ENCODE peak calls at places on chromosome 1, in four cellular contexts. G is prostate gland; D is CD8-positive, alpha-beta T cell; M is IMR-90. Z is an unnamed sample.

GRCh38 chr1:161721738-161722343 is 497 bp downstream of the FCRLB start:
- DNase-seq in D (no peak), M (peak; percentile 92), G (no peak), Z (no peak)

GRCh38 chr1:230382060-230382491 is 44.1 kb downstream of the PGBD5 start:
- DNase-seq in D (no peak), G (no peak), M (no peak), Z (no peak)

GRCh38 chr1:114462341-114462740 is 48.7 kb downstream of the TRIM33 start:
- DNase-seq in M (peak; percentile 21), D (no peak), G (no peak), Z (no peak)

GRCh38 chr1:30201015-30201414 is 522.4 kb downstream of the MATN1 start:
- DNase-seq in G (no peak), M (no peak), D (no peak), Z (no peak)

GRCh38 chr1:212060632-212061472 is 25.3 kb downstream of the DTL start:
- DNase-seq in D (no peak), M (no peak), G (no peak), Z (no peak)

GRCh38 chr1:114153051-114153620 is 533 bp downstream of the SYT6 start:
- DNase-seq in M (no peak), G (no peak), D (no peak), Z (no peak)

GRCh38 chr1:162663086-162663485 is 30.8 kb downstream of the DDR2 start:
- DNase-seq in M (peak; percentile 36), G (no peak), D (no peak), Z (no peak)

GRCh38 chr1:53604291-53604919 is 134.6 kb downstream of the GLIS1 start:
- DNase-seq in M (no peak), G (no peak), D (no peak), Z (no peak)

GRCh38 chr1:21262282-21263051 is 27.8 kb downstream of the ECE1 start:
- DNase-seq in D (no peak), M (peak; percentile 95), G (peak; percentile 33), Z (no peak)

GRCh38 chr1:30520461-30520860 is 202.9 kb downstream of the MATN1 start:
- DNase-seq in G (no peak), D (no peak), M (no peak), Z (no peak)

GRCh38 chr1:110207831-110208230 is 2.3 kb upstream of the KCNC4 start:
- DNase-seq in D (peak; percentile 83), M (peak; percentile 38), G (peak; percentile 54), Z (peak; percentile 61)

GRCh38 chr1:89972024-89972423 is 22.9 kb upstream of the ZNF326 start:
- DNase-seq in D (no peak), M (no peak), G (no peak), Z (no peak)

GRCh38 chr1:57474097-57474750 is 50.4 kb upstream of the DAB1 start:
- DNase-seq in M (peak; percentile 68), D (no peak), G (no peak), Z (no peak)

GRCh38 chr1:28718601-28719331 is 18.0 kb upstream of the YTHDF2 start:
- DNase-seq in G (no peak), D (no peak), M (peak; percentile 67), Z (no peak)

GRCh38 chr1:223341111-223341510 is 22.9 kb downstream of the SUSD4 start:
- DNase-seq in G (no peak), D (no peak), M (peak; percentile 56), Z (no peak)

GRCh38 chr1:156602557-156602993 is 1.3 kb upstream of the GPATCH4 start:
- DNase-seq in M (no peak), D (no peak), G (peak; percentile 40), Z (no peak)

GRCh38 chr1:234863596-234863995 is 253.6 kb upstream of the IRF2BP2 start:
- DNase-seq in M (peak; percentile 82), G (peak; percentile 31), D (no peak), Z (no peak)

GRCh38 chr1:24415910-24416665 is 486 bp downstream of the NIPAL3 start:
- DNase-seq in D (no peak), M (peak; percentile 28), G (peak; percentile 34), Z (peak; percentile 23)

GRCh38 chr1:42933060-42933586 is 25.5 kb downstream of the SLC2A1 start:
- DNase-seq in G (no peak), D (no peak), M (no peak), Z (no peak)

GRCh38 chr1:240967070-240967724 is 355.2 kb upstream of the GREM2 start:
- DNase-seq in M (peak; percentile 0), D (no peak), G (no peak), Z (no peak)

GRCh38 chr1:72284398-72285073 is 2.2 kb upstream of the NEGR1 start:
- DNase-seq in G (peak; percentile 17), M (peak; percentile 96), D (no peak), Z (peak; percentile 14)

GRCh38 chr1:54480201-54480848 is 67.7 kb upstream of the ACOT11 start:
- DNase-seq in D (no peak), M (no peak), G (no peak), Z (no peak)

GRCh38 chr1:231107186-231107585 is 54.7 kb upstream of the TRIM67 start:
- DNase-seq in D (no peak), M (no peak), G (no peak), Z (no peak)

GRCh38 chr1:3869751-3870301 is 12.6 kb downstream of the DFFB start:
- DNase-seq in D (no peak), G (no peak), M (no peak), Z (no peak)

GRCh38 chr1:194227157-194227556 is 1040.7 kb upstream of the B3GALT2 start:
- DNase-seq in G (no peak), M (peak; percentile 1), D (no peak), Z (no peak)

GRCh38 chr1:8155528-8156186 is 129.5 kb upstream of the ERRFI1 start:
- DNase-seq in G (peak; percentile 27), M (peak; percentile 31), D (no peak), Z (no peak)

GRCh38 chr1:237851209-237851845 is 39.4 kb downstream of the ZP4 start:
- DNase-seq in M (peak; percentile 35), D (no peak), G (no peak), Z (peak; percentile 7)

GRCh38 chr1:110120960-110121561 is 8.8 kb downstream of the UBL4B start:
- DNase-seq in M (no peak), D (no peak), G (no peak), Z (no peak)

GRCh38 chr1:22592051-22592450 is 28.8 kb downstream of the EPHA8 start:
- DNase-seq in M (no peak), D (no peak), G (no peak), Z (no peak)

GRCh38 chr1:176559474-176560390 is 96.8 kb downstream of the PAPPA2 start:
- DNase-seq in M (peak; percentile 53), G (peak; percentile 38), D (no peak), Z (no peak)

GRCh38 chr1:58815069-58815679 is 31.3 kb upstream of the JUN start:
- DNase-seq in M (peak; percentile 97), G (peak; percentile 83), D (peak; percentile 52), Z (peak; percentile 44)

GRCh38 chr1:7069888-7070287 is 284.6 kb downstream of the CAMTA1 start:
- DNase-seq in G (no peak), D (no peak), M (no peak), Z (no peak)

GRCh38 chr1:204791453-204792366 is 79.0 kb upstream of the NFASC start:
- DNase-seq in G (peak; percentile 50), M (peak; percentile 35), D (peak; percentile 86), Z (peak; percentile 53)

GRCh38 chr1:225519166-225519863 is 91.5 kb upstream of the LBR start:
- DNase-seq in M (peak; percentile 28), G (no peak), D (no peak), Z (no peak)

GRCh38 chr1:179031855-179032513 is 6.3 kb downstream of the FAM20B start:
- DNase-seq in D (no peak), M (peak; percentile 49), G (no peak), Z (no peak)
- H3K4me1 ChIP-seq in D (peaks cover 42% of the 10 kb centered on the region), M (peaks cover 16% of the 10 kb centered on the region), G (peaks cover 7% of the 10 kb centered on the region), Z (peaks cover 32% of the 10 kb centered on the region)

GRCh38 chr1:17539202-17539525 is 334 bp upstream of the ARHGEF10L start:
- DNase-seq in M (no peak), G (no peak), D (no peak), Z (no peak)
- H3K4me3 ChIP-seq in M (peak overlapping the region; percentile 79), G (peak overlapping the region; percentile 31), D (no peak overlapping the region), Z (no peak overlapping the region)

GRCh38 chr1:184610872-184611614 is 143.6 kb downstream of the EDEM3 start:
- DNase-seq in G (no peak), D (no peak), M (no peak), Z (no peak)
- H3K27ac ChIP-seq in G (peak overlapping the region; percentile 78), D (no peak overlapping the region), M (no peak overlapping the region), Z (no peak overlapping the region)

GRCh38 chr1:40692429-40692905 is 963 bp downstream of the NFYC start:
- DNase-seq in D (no peak), G (peak; percentile 12), M (peak; percentile 25), Z (no peak)
- H3K4me1 ChIP-seq in D (peaks cover 25% of the 10 kb centered on the region), G (peaks cover 8% of the 10 kb centered on the region), M (no peaks in the 10 kb centered on the region), Z (peaks cover 53% of the 10 kb centered on the region)

GRCh38 chr1:160640359-160641123 is 6.3 kb downstream of the SLAMF1 start:
- DNase-seq in G (no peak), M (no peak), D (no peak), Z (peak; percentile 50)

GRCh38 chr1:160638926-160639325 is 7.9 kb downstream of the SLAMF1 start:
- DNase-seq in G (no peak), D (no peak), M (no peak), Z (no peak)

GRCh38 chr1:160637821-160638539 is 8.9 kb downstream of the SLAMF1 start:
- DNase-seq in D (peak; percentile 52), M (no peak), G (no peak), Z (peak; percentile 78)

GRCh38 chr1:160638540-160638857 is 8.3 kb downstream of the SLAMF1 start:
- DNase-seq in G (no peak), M (no peak), D (no peak), Z (no peak)

GRCh38 chr1:160639652-160640051 is 7.2 kb downstream of the SLAMF1 start:
- DNase-seq in M (no peak), G (no peak), D (no peak), Z (no peak)
- H3K4me3 ChIP-seq in M (no peak overlapping the region), G (no peak overlapping the region), D (no peak overlapping the region), Z (peak overlapping the region; percentile 99)

DNA sequence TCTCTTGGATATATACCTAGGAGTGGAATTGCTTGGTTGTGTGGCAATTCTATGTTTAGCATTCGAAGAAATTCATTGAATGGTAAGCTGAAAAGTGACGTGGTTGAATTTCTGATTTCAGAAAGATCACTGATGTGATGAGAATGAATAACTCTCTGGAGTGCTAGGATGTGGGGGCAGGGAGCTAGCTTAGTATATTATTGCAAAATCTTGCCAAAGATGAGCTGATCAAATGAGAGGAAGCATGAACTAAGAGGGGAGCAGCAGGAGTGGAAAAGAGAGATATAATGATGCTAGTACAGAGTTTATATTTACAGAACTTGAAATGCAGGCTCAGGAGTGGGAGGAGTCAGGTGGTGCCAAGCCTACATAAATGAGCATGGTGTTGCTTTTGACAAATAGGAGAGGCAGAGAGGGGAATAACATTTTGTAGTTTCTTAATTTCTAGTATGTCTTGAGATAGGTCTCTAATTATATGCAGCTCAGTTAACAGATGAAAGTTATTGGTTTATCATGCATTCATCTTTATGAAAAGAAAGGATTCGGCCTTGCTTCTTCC is 38.1 kb upstream of the NBL1 start:
- DNase-seq in G (no peak), M (peak; percentile 2), D (no peak), Z (peak; percentile 10)
- H3K27ac ChIP-seq in G (peak overlapping the region; percentile 28), M (no peak overlapping the region), D (no peak overlapping the region), Z (no peak overlapping the region)

GRCh38 chr1:226656201-226656600 is 82.9 kb downstream of the ITPKB start:
- DNase-seq in D (no peak), G (no peak), M (no peak), Z (no peak)
- H3K4me1 ChIP-seq in D (no peaks in the 10 kb centered on the region), G (peaks cover 28% of the 10 kb centered on the region), M (peaks cover 20% of the 10 kb centered on the region), Z (no peaks in the 10 kb centered on the region)